ENCODE peak calls at places on chromosomes 12 and 14, in seven cellular contexts. J is sigmoid colon; S is cardiac fibroblast; D is CD4-positive, alpha-beta T cell; T is GM12878; B is HepG2; K is hepatocyte. N is an unnamed sample.

GRCh38 chr14:99571303-99571986 is 32.6 kb downstream of the CCDC85C start:
- DNase-seq in J (peak), S (no peak), D (no peak), T (no peak), B (no peak), K (no peak), N (no peak)

GRCh38 chr14:91409991-91410401 is 7.6 kb downstream of the CCDC88C start:
- DNase-seq in J (peak), S (no peak), D (no peak), T (no peak), B (no peak), K (no peak), N (no peak)

GRCh38 chr12:105330283-105330937 is at the start of gene C12orf75:
- DNase-seq in J (peak), S (peak), D (peak), T (peak), B (peak), K (peak), N (peak)

GRCh38 chr14:93720981-93721483 is 67.3 kb downstream of the PRIMA1 start:
- DNase-seq in J (peak), S (no peak), D (no peak), T (no peak), B (no peak), K (no peak), N (no peak)

GRCh38 chr12:72018036-72018435 is 79.4 kb downstream of the TPH2 start:
- DNase-seq in J (no peak), S (no peak), D (no peak), T (no peak), B (no peak), K (no peak), N (no peak)

GRCh38 chr12:103858953-103859601 is 18.0 kb upstream of the NT5DC3 start:
- DNase-seq in J (peak), S (peak), D (no peak), T (no peak), B (peak), K (peak), N (no peak)

GRCh38 chr12:124123432-124124015 is 150.5 kb downstream of the ZNF664 start:
- DNase-seq in J (no peak), S (no peak), D (no peak), T (no peak), B (no peak), K (no peak), N (no peak)

GRCh38 chr14:88841741-88842140 is 17.3 kb downstream of the TTC8 start:
- DNase-seq in J (no peak), S (no peak), D (no peak), T (no peak), B (no peak), K (no peak), N (no peak)

GRCh38 chr12:118711185-118711584 is 270.2 kb upstream of the SRRM4 start:
- DNase-seq in J (no peak), S (no peak), D (no peak), T (no peak), B (no peak), K (no peak), N (no peak)

GRCh38 chr12:104057771-104058197 is 6.5 kb upstream of the HCFC2 start:
- DNase-seq in J (no peak), S (peak), D (no peak), T (no peak), B (no peak), K (no peak), N (no peak)

GRCh38 chr12:132262256-132263060 is 66.9 kb downstream of the GALNT9 start:
- DNase-seq in J (no peak), S (no peak), D (no peak), T (no peak), B (no peak), K (no peak), N (no peak)

GRCh38 chr14:22296722-22297121 is 292.3 kb downstream of the DAD1 start:
- DNase-seq in J (no peak), S (peak), D (no peak), T (no peak), B (peak), K (no peak), N (no peak)

GRCh38 chr14:30227871-30228270 is 300.2 kb upstream of the PRKD1 start:
- DNase-seq in J (no peak), S (peak), D (no peak), T (no peak), B (no peak), K (peak), N (no peak)

GRCh38 chr14:28308727-28309126 is 457.9 kb upstream of the FOXG1 start:
- DNase-seq in J (no peak), S (peak), D (no peak), T (no peak), B (no peak), K (no peak), N (no peak)

GRCh38 chr14:42992930-42993329 is 1386.3 kb downstream of the LRFN5 start:
- DNase-seq in J (no peak), S (no peak), D (no peak), T (no peak), B (no peak), K (no peak), N (no peak)

DNA sequence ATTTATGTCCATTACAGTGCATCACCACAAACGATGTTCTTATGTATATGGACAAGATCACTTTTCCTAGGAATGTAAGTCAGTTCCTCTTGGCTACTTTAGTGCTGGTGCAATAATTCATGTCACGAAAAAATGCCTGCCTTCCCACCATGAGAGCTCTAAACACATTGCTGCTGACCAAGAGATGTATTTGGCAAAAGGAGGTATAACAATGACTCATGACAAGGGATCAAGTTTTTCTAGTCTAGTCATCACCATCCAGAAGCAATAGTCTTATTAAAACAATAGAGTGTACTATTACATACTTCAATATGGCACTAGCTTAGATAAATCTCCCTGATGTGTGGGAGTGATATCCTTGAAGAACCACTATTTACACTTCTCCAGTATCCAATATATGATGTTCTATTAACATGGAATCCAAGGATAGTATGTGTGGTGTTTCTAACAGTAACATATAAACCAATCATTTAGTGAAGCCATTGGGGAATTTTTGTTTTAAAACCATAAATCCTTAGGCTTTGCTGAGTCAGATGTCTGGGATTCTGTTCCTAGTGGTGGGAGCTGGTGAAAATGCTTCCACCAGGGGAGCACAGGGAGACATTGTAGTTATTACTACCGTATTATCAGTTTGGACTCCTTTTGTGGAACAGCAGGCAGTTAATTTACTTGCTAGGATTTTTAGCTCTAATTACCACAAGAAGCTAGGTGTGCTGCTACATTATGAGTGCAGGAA is 1387.5 kb downstream of the LRFN5 start:
- DNase-seq in J (no peak), S (peak), D (no peak), T (no peak), B (no peak), K (no peak), N (no peak)
- TF ChIP-seq CTCF in J (no peak), S (no peak), D (no peak), T (no peak), B (no peak), K (no peak), N (no peak)

GRCh38 chr12:21065845-21066244 is 65.1 kb upstream of the SLCO1B1 start:
- DNase-seq in J (no peak), S (peak), D (no peak), T (no peak), B (no peak), K (peak), N (no peak)
- TF ChIP-seq CTCF in J (peak), S (peak), D (no peak), T (no peak), B (no peak), K (peak), N (peak)

GRCh38 chr12:54723653-54724256 is 75.6 kb upstream of the DCD start:
- DNase-seq in J (no peak), S (peak), D (peak), T (no peak), B (no peak), K (no peak), N (no peak)

GRCh38 chr12:54721312-54721711 is 73.1 kb upstream of the DCD start:
- DNase-seq in J (no peak), S (no peak), D (no peak), T (no peak), B (no peak), K (no peak), N (no peak)

GRCh38 chr12:54719691-54720090 is 71.5 kb upstream of the DCD start:
- DNase-seq in J (no peak), S (no peak), D (no peak), T (no peak), B (no peak), K (no peak), N (no peak)

DNA sequence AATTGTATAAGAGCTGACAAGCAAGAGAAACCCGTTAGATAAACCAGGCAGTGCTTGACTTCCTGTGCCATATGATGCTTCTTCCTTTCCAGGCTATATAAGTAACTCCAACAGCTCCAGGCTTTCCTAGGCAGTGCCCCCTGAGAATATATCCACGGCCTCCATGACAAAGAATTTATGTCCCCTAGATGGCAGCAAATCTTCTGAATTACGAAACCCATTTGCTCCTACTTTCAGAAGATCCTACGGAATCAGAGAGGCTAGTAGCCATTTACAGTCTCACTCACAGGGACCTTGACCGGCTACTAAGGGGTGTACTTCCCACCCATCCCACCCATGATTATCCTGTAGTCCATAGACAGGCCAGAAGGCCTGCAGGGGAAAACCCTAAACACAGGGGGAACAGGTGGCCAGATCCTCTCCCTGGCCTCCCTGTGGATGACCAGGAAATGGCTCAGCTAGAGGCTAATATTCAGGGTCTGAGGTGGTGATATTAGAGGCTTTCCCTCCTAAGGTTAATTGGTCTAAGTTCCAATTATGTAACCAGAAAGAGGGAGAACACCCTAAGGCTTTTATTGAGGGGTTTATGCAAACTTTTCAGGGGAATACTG is 77.2 kb upstream of the DCD start:
- DNase-seq in J (no peak), S (peak), D (no peak), T (no peak), B (peak), K (peak), N (no peak)
- TF ChIP-seq CTCF in J (no peak), S (peak), D (peak), T (peak), B (peak), K (peak), N (peak)

DNA sequence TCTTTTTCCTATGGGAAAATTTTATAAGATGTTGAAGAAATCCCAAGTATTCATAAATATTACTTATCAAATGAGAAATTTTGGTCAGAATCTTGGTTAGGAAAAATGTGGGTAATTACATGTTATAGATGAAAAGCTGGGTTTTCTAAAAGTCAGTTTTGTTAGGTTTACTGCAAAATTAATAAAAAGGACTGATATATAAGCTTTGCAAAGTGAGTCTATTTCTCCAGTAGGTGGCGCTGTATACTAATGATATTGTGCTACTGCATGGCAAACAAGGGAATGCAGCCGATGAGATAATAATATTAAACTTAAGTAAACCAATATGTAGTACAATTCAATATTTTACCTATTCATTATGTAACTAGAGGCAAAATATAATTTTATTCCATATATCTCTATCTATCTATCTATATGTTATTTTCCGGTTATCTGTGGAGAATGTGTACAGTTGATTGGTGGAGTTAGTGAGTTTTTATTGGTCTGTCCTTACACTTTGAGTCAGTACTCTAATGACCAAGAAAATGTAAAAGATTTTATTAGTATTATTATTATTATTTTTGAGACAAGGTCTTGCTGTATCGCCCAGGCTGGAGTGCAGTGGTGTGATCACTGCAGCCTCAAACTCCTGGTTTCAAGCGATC is 32.9 kb downstream of the MIPOL1 start:
- DNase-seq in J (no peak), S (peak), D (no peak), T (no peak), B (peak), K (peak), N (no peak)
- TF ChIP-seq CTCF in J (peak), S (peak), D (peak), T (peak), B (peak), K (peak), N (peak)

N was measured in osteocyte.